ENCODE peak calls at places on chromosomes 13 and 19, in four cellular contexts. I, C, Q and W are unnamed samples. For H3K36me3, the result is how much of the 10 kb centered on the place peaks cover.

GRCh38 chr13:98274921-98275487 is 97.9 kb upstream of the RNF113B start:
- DNase-seq in Q (peak), C (no peak), I (no peak), W (no peak)

GRCh38 chr13:113860579-113861432 is 3.1 kb downstream of the GAS6 start:
- DNase-seq in C (peak), I (peak), Q (no peak), W (no peak)

GRCh38 chr13:41411536-41411935 is 45.8 kb upstream of the RGCC start:
- DNase-seq in I (peak), C (no peak), Q (peak), W (no peak)

GRCh38 chr19:57552432-57552831 is 7.2 kb downstream of the ZNF550 start:
- DNase-seq in I (no peak), C (no peak), Q (no peak), W (no peak)

GRCh38 chr19:6521718-6522646 is 8.8 kb upstream of the TNFSF9 start:
- DNase-seq in C (no peak), I (peak), Q (peak), W (peak)

GRCh38 chr13:21061077-21061945 is at the start of gene LATS2:
- DNase-seq in I (peak), Q (peak), C (peak), W (peak)

GRCh38 chr19:18233224-18233825 is 7.1 kb upstream of the PDE4C start:
- DNase-seq in Q (no peak), C (peak), I (peak), W (no peak)

GRCh38 chr13:29483211-29483610 is 112.3 kb downstream of the SLC7A1 start:
- DNase-seq in C (no peak), Q (no peak), I (peak), W (no peak)

GRCh38 chr19:11387154-11388034 is 3.3 kb upstream of the EPOR start:
- DNase-seq in C (no peak), I (no peak), Q (no peak), W (no peak)

GRCh38 chr13:79404361-79404760 is 1.7 kb downstream of the RBM26 start:
- DNase-seq in I (no peak), Q (no peak), C (no peak), W (no peak)

GRCh38 chr19:32789429-32789828 is 69.9 kb downstream of the TDRD12 start:
- DNase-seq in I (no peak), Q (no peak), C (no peak), W (no peak)

GRCh38 chr19:55114566-55115145 is 2.8 kb downstream of the PPP1R12C start:
- DNase-seq in C (no peak), Q (no peak), I (no peak), W (no peak)

GRCh38 chr19:36254848-36255247 is 39.9 kb downstream of the ZNF146 start:
- DNase-seq in I (no peak), Q (no peak), C (no peak), W (no peak)

GRCh38 chr19:7867092-7867844 is 6.9 kb downstream of the PRR36 start:
- DNase-seq in Q (no peak), C (no peak), I (no peak), W (no peak)

GRCh38 chr19:48465215-48465614 is 4.0 kb upstream of the CYTH2 start:
- DNase-seq in Q (no peak), C (no peak), I (no peak), W (no peak)

GRCh38 chr19:2542341-2543069 is 66.6 kb downstream of the GADD45B start:
- DNase-seq in Q (peak), C (no peak), I (peak), W (no peak)

GRCh38 chr13:40259899-40260298 is 406.5 kb downstream of the FOXO1 start:
- DNase-seq in C (no peak), I (peak), Q (no peak), W (no peak)

GRCh38 chr13:40536443-40537113 is 129.9 kb downstream of the FOXO1 start:
- DNase-seq in C (no peak), I (peak), Q (no peak), W (no peak)

GRCh38 chr13:51849145-51850101 is 4.4 kb upstream of the TMEM272 start:
- DNase-seq in I (no peak), Q (peak), C (no peak), W (no peak)

GRCh38 chr19:5166262-5166661 is 174.3 kb downstream of the PTPRS start:
- DNase-seq in C (no peak), I (no peak), Q (peak), W (no peak)

GRCh38 chr19:20640545-20640944 is 20.8 kb downstream of the ZNF626 start:
- DNase-seq in I (no peak), C (no peak), Q (no peak), W (no peak)

GRCh38 chr13:102742506-102742905 is 31.1 kb downstream of the TEX30 start:
- DNase-seq in Q (no peak), C (no peak), I (no peak), W (no peak)

GRCh38 chr19:35068941-35069634 is 27.6 kb downstream of the HPN start:
- DNase-seq in I (no peak), Q (no peak), C (no peak), W (no peak)

GRCh38 chr19:34459614-34460013 is 21.9 kb upstream of the WTIP start:
- DNase-seq in C (no peak), Q (no peak), I (no peak), W (no peak)

GRCh38 chr19:55370305-55370988 is at the start of gene IL11:
- DNase-seq in I (no peak), Q (peak), C (no peak), W (no peak)

GRCh38 chr19:56834564-56835375 is 5.8 kb downstream of the PEG3 start:
- DNase-seq in Q (no peak), I (no peak), C (no peak), W (no peak)

GRCh38 chr19:39986643-39987042 is 10.2 kb upstream of the ZNF546 start:
- DNase-seq in I (no peak), Q (no peak), C (no peak), W (no peak)
- H3K36me3 ChIP-seq in I (under half), Q (under half), C (under half), W (under half)

GRCh38 chr13:96075953-96076543 is 13.9 kb upstream of the HS6ST3 start:
- DNase-seq in Q (peak), I (no peak), C (no peak), W (no peak)
- TF ChIP-seq CTCF in Q (peak), I (peak), C (no peak), W (peak)

GRCh38 chr19:44993526-44993925 is 7.7 kb upstream of the RELB start:
- DNase-seq in I (no peak), Q (no peak), C (no peak), W (no peak)

GRCh38 chr19:44988896-44989563 is 12.2 kb upstream of the RELB start:
- DNase-seq in I (peak), Q (peak), C (peak), W (no peak)

GRCh38 chr19:44990966-44991365 is 10.3 kb upstream of the RELB start:
- DNase-seq in Q (no peak), C (no peak), I (no peak), W (no peak)

GRCh38 chr19:44992336-44993163 is 8.7 kb upstream of the RELB start:
- DNase-seq in I (no peak), C (no peak), Q (no peak), W (no peak)

DNA sequence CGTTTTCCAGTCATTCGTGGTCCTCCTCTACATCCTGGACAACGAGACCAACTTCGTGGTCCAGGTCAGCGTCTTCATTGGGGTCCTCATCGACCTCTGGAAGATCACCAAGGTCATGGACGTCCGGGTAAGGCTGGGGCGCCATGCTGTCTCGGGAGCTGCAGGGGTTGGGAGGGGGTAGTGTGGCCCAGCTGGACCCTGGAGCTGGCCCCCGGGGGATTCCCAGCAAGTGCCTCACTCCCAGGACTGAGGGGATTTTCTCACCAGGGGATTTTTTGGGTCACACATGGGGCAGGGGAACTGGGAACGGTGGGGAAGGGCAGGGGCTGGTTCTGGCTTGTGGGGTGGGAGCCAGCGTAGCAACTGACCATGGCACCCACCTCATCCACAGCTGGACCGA is 10.8 kb upstream of the RELB start:
- DNase-seq in I (no peak), Q (no peak), C (no peak), W (no peak)
- H3K36me3 ChIP-seq in I (under half), Q (under half), C (under half), W (under half)

GRCh38 chr19:50460161-50460765 is 16.0 kb upstream of the EMC10 start:
- DNase-seq in Q (peak), C (no peak), I (no peak), W (peak)
- TF ChIP-seq CTCF in Q (peak), C (no peak), I (no peak), W (peak)